ENCODE peak calls at places on chromosomes 5 and 9, in five cellular contexts. B is psoas muscle; L is stimulated activated CD8-positive, alpha-beta memory T cell treated with anti-CD3 and anti-CD28 coated beads, Interleukin-4, amount 100 ng/mL, for 24 hours; Q is myocyte; P is GM12892. Y is an unnamed sample.

GRCh38 chr9:84371737-84372136 is 31.2 kb upstream of the SLC28A3 start:
- DNase-seq in B (no peak), L (no peak), P (no peak), Q (peak), Y (no peak)

GRCh38 chr9:87622936-87623335 is 103.0 kb upstream of the CTSL start:
- DNase-seq in B (no peak), Q (no peak), L (no peak), P (no peak), Y (no peak)

GRCh38 chr5:39459091-39459490 is 34.3 kb upstream of the DAB2 start:
- DNase-seq in B (no peak), L (no peak), P (no peak), Q (no peak), Y (no peak)

GRCh38 chr9:35172878-35173277 is 11.1 kb downstream of the UNC13B start:
- DNase-seq in L (no peak), Q (no peak), P (no peak), B (no peak), Y (no peak)

GRCh38 chr9:92875373-92875772 is 2.5 kb downstream of the ZNF484 start:
- DNase-seq in P (no peak), B (no peak), Q (no peak), L (no peak), Y (no peak)

GRCh38 chr9:68508547-68508946 is 32.1 kb downstream of the TMEM252 start:
- DNase-seq in B (no peak), L (no peak), Q (no peak), P (no peak), Y (no peak)

GRCh38 chr5:122858451-122858850 is 13.0 kb downstream of the SNX24 start:
- DNase-seq in Q (no peak), L (no peak), P (no peak), B (no peak), Y (no peak)

GRCh38 chr5:143182901-143183820 is 220.3 kb downstream of the NR3C1 start:
- DNase-seq in P (no peak), Q (peak), L (peak), B (peak), Y (peak)

GRCh38 chr5:151740958-151741373 is 17.5 kb downstream of the ATOX1 start:
- DNase-seq in P (no peak), B (no peak), Q (peak), L (no peak), Y (no peak)

GRCh38 chr5:143331956-143332355 is 71.5 kb downstream of the NR3C1 start:
- DNase-seq in B (no peak), P (no peak), L (no peak), Q (no peak), Y (no peak)

GRCh38 chr9:27548055-27548741 is 18.6 kb upstream of the MOB3B start:
- DNase-seq in B (no peak), L (no peak), P (no peak), Q (peak), Y (peak)

GRCh38 chr9:3868466-3868865 is 342.7 kb upstream of the RFX3 start:
- DNase-seq in Q (no peak), P (no peak), B (no peak), L (no peak), Y (no peak)

GRCh38 chr5:107564896-107565295 is 105.8 kb downstream of the EFNA5 start:
- DNase-seq in L (no peak), Q (peak), P (no peak), B (no peak), Y (no peak)

GRCh38 chr5:143001764-143002351 is 231.7 kb downstream of the ARHGAP26 start:
- DNase-seq in Q (peak), P (no peak), L (no peak), B (no peak), Y (no peak)

GRCh38 chr9:83596899-83597504 is 25.9 kb upstream of the IDNK start:
- DNase-seq in P (peak), L (peak), B (no peak), Q (peak), Y (peak)

GRCh38 chr5:180099733-180100611 is 28.4 kb upstream of the RNF130 start:
- DNase-seq in L (no peak), P (no peak), B (no peak), Q (no peak), Y (no peak)

GRCh38 chr5:135398160-135398854 is 724 bp downstream of the MACROH2A1 start:
- DNase-seq in P (peak), B (no peak), Q (peak), L (peak), Y (peak)

GRCh38 chr5:112372543-112372942 is 46.5 kb downstream of the EPB41L4A start:
- DNase-seq in P (no peak), L (no peak), Q (no peak), B (no peak), Y (no peak)

GRCh38 chr9:69452110-69452780 is 127.2 kb downstream of the ENTREP1 start:
- DNase-seq in L (no peak), B (no peak), Q (no peak), P (no peak), Y (no peak)

GRCh38 chr9:6855860-6856259 is 98.1 kb downstream of the KDM4C start:
- DNase-seq in Q (no peak), B (no peak), P (no peak), L (no peak), Y (no peak)

GRCh38 chr9:118882674-118883073 is 486.6 kb downstream of the BRINP1 start:
- DNase-seq in L (no peak), P (no peak), Q (peak), B (no peak), Y (peak)

GRCh38 chr9:123453058-123453667 is 97.2 kb downstream of the CRB2 start:
- DNase-seq in L (no peak), Q (no peak), P (no peak), B (no peak), Y (no peak)

GRCh38 chr9:115034801-115035200 is 83.2 kb downstream of the TNC start:
- DNase-seq in Q (peak), B (no peak), P (no peak), L (no peak), Y (no peak)

GRCh38 chr5:130213607-130214006 is 309.3 kb downstream of the CHSY3 start:
- DNase-seq in L (no peak), B (no peak), P (no peak), Q (no peak), Y (no peak)

GRCh38 chr5:170132642-170133448 is 27.1 kb downstream of the FOXI1 start:
- DNase-seq in L (no peak), B (no peak), Q (peak), P (no peak), Y (no peak)

GRCh38 chr9:132114102-132114707 is 34.5 kb upstream of the MED27 start:
- DNase-seq in L (peak), B (peak), P (no peak), Q (peak), Y (peak)

GRCh38 chr9:20980713-20981481 is 50.5 kb downstream of the HACD4 start:
- DNase-seq in Q (peak), B (no peak), P (no peak), L (no peak), Y (peak)

GRCh38 chr9:129932303-129933151 is 97.3 kb downstream of the USP20 start:
- DNase-seq in Q (no peak), B (no peak), L (no peak), P (no peak), Y (peak)

GRCh38 chr5:102826629-102827028 is 71.5 kb downstream of the PAM start:
- DNase-seq in L (no peak), P (no peak), B (no peak), Q (no peak), Y (no peak)

GRCh38 chr9:5441043-5441442 is 3.3 kb upstream of the PLGRKT start:
- DNase-seq in Q (peak), L (no peak), P (no peak), B (no peak), Y (no peak)

GRCh38 chr9:14383296-14383695 is 69.4 kb upstream of the NFIB start:
- DNase-seq in P (no peak), B (no peak), Q (peak), L (no peak), Y (peak)

GRCh38 chr5:60470881-60471280 is 229.1 kb downstream of the DEPDC1B start:
- DNase-seq in L (no peak), B (no peak), P (no peak), Q (no peak), Y (no peak)

GRCh38 chr5:128083033-128083810 is at the start of gene SLC12A2:
- DNase-seq in B (peak), Q (peak), L (peak), P (peak), Y (peak)

Y was measured in SJCRH30.